ENCODE peak calls at places on chromosome 7, in eight cellular contexts. One of them, this sample, is unnamed.

GRCh38 chr7:155793720-155794119 is 18.5 kb downstream of the SHH start:
- DNase-seq in prostate gland: no peak
- DNase-seq in A549: no peak
- DNase-seq in GM12878: no peak
- DNase-seq in upper lobe of right lung: no peak
- DNase-seq in bronchial epithelial cell: no peak
- DNase-seq in lower lobe of right lung: no peak
- DNase-seq in fibroblast of the aortic adventitia: no peak
- DNase-seq in this sample: no peak

GRCh38 chr7:100483728-100484635 is at the start of gene NYAP1:
- DNase-seq in prostate gland: peak; percentile 67
- DNase-seq in A549: peak; percentile 53
- DNase-seq in GM12878: no peak
- DNase-seq in upper lobe of right lung: no peak
- DNase-seq in bronchial epithelial cell: peak; percentile 30
- DNase-seq in lower lobe of right lung: peak; percentile 62
- DNase-seq in fibroblast of the aortic adventitia: peak; percentile 42
- DNase-seq in this sample: no peak

GRCh38 chr7:101085000-101085948 is at the start of gene TRIM56:
- DNase-seq in prostate gland: peak; percentile 92
- DNase-seq in A549: peak; percentile 84
- DNase-seq in GM12878: peak; percentile 49
- DNase-seq in upper lobe of right lung: peak; percentile 96
- DNase-seq in bronchial epithelial cell: peak; percentile 100
- DNase-seq in lower lobe of right lung: peak; percentile 93
- DNase-seq in fibroblast of the aortic adventitia: peak; percentile 88
- DNase-seq in this sample: peak; percentile 64

GRCh38 chr7:44608916-44609648 is 2.7 kb downstream of the OGDH start:
- DNase-seq in prostate gland: no peak
- DNase-seq in A549: peak; percentile 17
- DNase-seq in GM12878: no peak
- DNase-seq in upper lobe of right lung: no peak
- DNase-seq in bronchial epithelial cell: no peak
- DNase-seq in lower lobe of right lung: no peak
- DNase-seq in fibroblast of the aortic adventitia: peak; percentile 82
- DNase-seq in this sample: no peak

GRCh38 chr7:86939197-86939814 is 120.1 kb downstream of the ELAPOR2 start:
- DNase-seq in prostate gland: peak; percentile 64
- DNase-seq in A549: peak; percentile 72
- DNase-seq in GM12878: peak; percentile 40
- DNase-seq in upper lobe of right lung: no peak
- DNase-seq in bronchial epithelial cell: peak; percentile 85
- DNase-seq in lower lobe of right lung: no peak
- DNase-seq in fibroblast of the aortic adventitia: peak; percentile 80
- DNase-seq in this sample: peak; percentile 54

GRCh38 chr7:30739691-30740090 is 12.2 kb upstream of the INMT start:
- DNase-seq in prostate gland: no peak
- DNase-seq in A549: no peak
- DNase-seq in GM12878: no peak
- DNase-seq in upper lobe of right lung: peak; percentile 53
- DNase-seq in bronchial epithelial cell: no peak
- DNase-seq in lower lobe of right lung: no peak
- DNase-seq in fibroblast of the aortic adventitia: no peak
- DNase-seq in this sample: no peak

GRCh38 chr7:130845581-130846085 is 111.6 kb upstream of the KLF14 start:
- DNase-seq in prostate gland: no peak
- DNase-seq in A549: peak; percentile 79
- DNase-seq in GM12878: no peak
- DNase-seq in upper lobe of right lung: no peak
- DNase-seq in bronchial epithelial cell: peak; percentile 96
- DNase-seq in lower lobe of right lung: no peak
- DNase-seq in fibroblast of the aortic adventitia: peak; percentile 91
- DNase-seq in this sample: no peak

GRCh38 chr7:27182861-27183681 is 2.0 kb downstream of the HOXA11 start:
- DNase-seq in prostate gland: no peak
- DNase-seq in A549: no peak
- DNase-seq in GM12878: no peak
- DNase-seq in upper lobe of right lung: peak; percentile 56
- DNase-seq in bronchial epithelial cell: no peak
- DNase-seq in lower lobe of right lung: peak; percentile 31
- DNase-seq in fibroblast of the aortic adventitia: no peak
- DNase-seq in this sample: no peak

GRCh38 chr7:135320277-135320676 is 86.6 kb downstream of the STRA8 start:
- DNase-seq in prostate gland: peak; percentile 31
- DNase-seq in A549: peak; percentile 44
- DNase-seq in GM12878: no peak
- DNase-seq in upper lobe of right lung: peak; percentile 81
- DNase-seq in bronchial epithelial cell: peak; percentile 82
- DNase-seq in lower lobe of right lung: peak; percentile 63
- DNase-seq in fibroblast of the aortic adventitia: peak; percentile 90
- DNase-seq in this sample: no peak

GRCh38 chr7:34198089-34198686 is 292.8 kb downstream of the BMPER start:
- DNase-seq in prostate gland: peak; percentile 82
- DNase-seq in A549: no peak
- DNase-seq in GM12878: no peak
- DNase-seq in upper lobe of right lung: no peak
- DNase-seq in bronchial epithelial cell: peak; percentile 35
- DNase-seq in lower lobe of right lung: no peak
- DNase-seq in fibroblast of the aortic adventitia: peak; percentile 10
- DNase-seq in this sample: no peak
- H3K4me3 ChIP-seq in prostate gland: no peak overlapping the region
- H3K4me3 ChIP-seq in A549: no peak overlapping the region
- H3K4me3 ChIP-seq in GM12878: no peak overlapping the region
- H3K4me3 ChIP-seq in upper lobe of right lung: no peak overlapping the region
- H3K4me3 ChIP-seq in bronchial epithelial cell: no peak overlapping the region
- H3K4me3 ChIP-seq in lower lobe of right lung: no peak overlapping the region
- H3K4me3 ChIP-seq in fibroblast of the aortic adventitia: no peak overlapping the region
- H3K4me3 ChIP-seq in this sample: no peak overlapping the region

GRCh38 chr7:36205844-36206243 is 52.8 kb downstream of the EEPD1 start:
- DNase-seq in prostate gland: no peak
- DNase-seq in A549: no peak
- DNase-seq in GM12878: no peak
- DNase-seq in upper lobe of right lung: no peak
- DNase-seq in bronchial epithelial cell: no peak
- DNase-seq in lower lobe of right lung: no peak
- DNase-seq in fibroblast of the aortic adventitia: no peak
- DNase-seq in this sample: no peak

GRCh38 chr7:36208997-36209813 is 56.2 kb downstream of the EEPD1 start:
- DNase-seq in prostate gland: no peak
- DNase-seq in A549: peak; percentile 22
- DNase-seq in GM12878: no peak
- DNase-seq in upper lobe of right lung: no peak
- DNase-seq in bronchial epithelial cell: peak; percentile 44
- DNase-seq in lower lobe of right lung: no peak
- DNase-seq in fibroblast of the aortic adventitia: no peak
- DNase-seq in this sample: no peak

GRCh38 chr7:36208406-36208805 is 55.4 kb downstream of the EEPD1 start:
- DNase-seq in prostate gland: no peak
- DNase-seq in A549: no peak
- DNase-seq in GM12878: no peak
- DNase-seq in upper lobe of right lung: no peak
- DNase-seq in bronchial epithelial cell: no peak
- DNase-seq in lower lobe of right lung: no peak
- DNase-seq in fibroblast of the aortic adventitia: no peak
- DNase-seq in this sample: no peak

GRCh38 chr7:36209814-36210183 is 56.7 kb downstream of the EEPD1 start:
- DNase-seq in prostate gland: no peak
- DNase-seq in A549: no peak
- DNase-seq in GM12878: no peak
- DNase-seq in upper lobe of right lung: no peak
- DNase-seq in bronchial epithelial cell: no peak
- DNase-seq in lower lobe of right lung: no peak
- DNase-seq in fibroblast of the aortic adventitia: no peak
- DNase-seq in this sample: no peak

DNA sequence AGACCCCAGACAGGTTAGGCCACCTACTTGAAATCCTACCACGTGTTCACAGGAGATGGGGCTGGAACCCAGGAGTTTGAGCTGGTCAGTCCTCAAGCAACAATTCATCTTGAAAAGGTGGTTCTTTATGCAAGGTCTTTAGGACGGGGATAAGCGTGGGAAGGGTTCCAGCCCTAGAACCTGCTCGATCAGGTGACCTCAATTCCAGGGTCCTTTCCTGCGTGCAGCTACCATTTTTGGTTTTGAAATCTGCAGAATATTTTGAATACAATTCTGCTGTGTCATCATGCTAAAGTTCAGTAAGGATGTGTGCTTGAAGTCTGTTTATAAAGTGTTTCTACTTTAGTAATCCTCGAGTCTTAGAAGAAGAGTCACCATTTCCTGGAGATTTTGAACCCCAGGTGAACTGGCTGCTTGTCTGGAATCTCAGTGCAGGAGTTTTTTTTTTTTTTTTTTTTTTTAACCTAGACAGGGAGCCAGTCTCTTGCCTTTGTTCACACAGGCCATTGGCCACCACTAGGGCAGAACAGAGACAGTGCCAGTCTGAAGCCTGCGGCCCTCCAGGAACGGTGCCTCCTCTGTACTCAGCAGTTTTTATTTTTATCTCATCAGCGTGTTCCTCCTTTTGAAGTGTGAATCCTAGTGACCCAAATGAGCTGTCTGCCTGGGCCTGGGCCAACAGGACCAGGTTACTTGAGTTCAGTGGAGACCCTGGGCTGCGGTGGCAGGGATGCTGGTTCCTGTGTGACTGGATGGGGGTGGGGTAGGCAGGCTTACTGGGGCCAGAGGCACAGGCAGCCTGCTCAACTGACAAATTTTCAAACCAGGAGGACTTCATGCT is 54.6 kb downstream of the EEPD1 start:
- DNase-seq in prostate gland: no peak
- DNase-seq in A549: peak; percentile 90
- DNase-seq in GM12878: no peak
- DNase-seq in upper lobe of right lung: no peak
- DNase-seq in bronchial epithelial cell: peak; percentile 80
- DNase-seq in lower lobe of right lung: peak; percentile 50
- DNase-seq in fibroblast of the aortic adventitia: peak; percentile 26
- DNase-seq in this sample: no peak
- TF ChIP-seq CTCF in prostate gland: peak; percentile 10
- TF ChIP-seq CTCF in A549: no peak
- TF ChIP-seq CTCF in GM12878: no peak
- TF ChIP-seq CTCF in upper lobe of right lung: no peak
- TF ChIP-seq CTCF in bronchial epithelial cell: no peak
- TF ChIP-seq CTCF in lower lobe of right lung: peak; percentile 11
- TF ChIP-seq CTCF in fibroblast of the aortic adventitia: peak; percentile 17
- TF ChIP-seq CTCF in this sample: no peak

GRCh38 chr7:46844486-46844885 is 737.4 kb downstream of the TNS3 start:
- DNase-seq in prostate gland: no peak
- DNase-seq in A549: no peak
- DNase-seq in GM12878: no peak
- DNase-seq in upper lobe of right lung: no peak
- DNase-seq in bronchial epithelial cell: no peak
- DNase-seq in lower lobe of right lung: no peak
- DNase-seq in fibroblast of the aortic adventitia: peak; percentile 54
- DNase-seq in this sample: no peak

GRCh38 chr7:46852795-46853194 is 729.1 kb downstream of the TNS3 start:
- DNase-seq in prostate gland: no peak
- DNase-seq in A549: no peak
- DNase-seq in GM12878: no peak
- DNase-seq in upper lobe of right lung: no peak
- DNase-seq in bronchial epithelial cell: no peak
- DNase-seq in lower lobe of right lung: no peak
- DNase-seq in fibroblast of the aortic adventitia: no peak
- DNase-seq in this sample: no peak

GRCh38 chr7:46850563-46851325 is 731.2 kb downstream of the TNS3 start:
- DNase-seq in prostate gland: no peak
- DNase-seq in A549: no peak
- DNase-seq in GM12878: no peak
- DNase-seq in upper lobe of right lung: no peak
- DNase-seq in bronchial epithelial cell: no peak
- DNase-seq in lower lobe of right lung: no peak
- DNase-seq in fibroblast of the aortic adventitia: no peak
- DNase-seq in this sample: no peak

GRCh38 chr7:46848944-46849343 is 733.0 kb downstream of the TNS3 start:
- DNase-seq in prostate gland: no peak
- DNase-seq in A549: no peak
- DNase-seq in GM12878: no peak
- DNase-seq in upper lobe of right lung: no peak
- DNase-seq in bronchial epithelial cell: no peak
- DNase-seq in lower lobe of right lung: no peak
- DNase-seq in fibroblast of the aortic adventitia: no peak
- DNase-seq in this sample: no peak

DNA sequence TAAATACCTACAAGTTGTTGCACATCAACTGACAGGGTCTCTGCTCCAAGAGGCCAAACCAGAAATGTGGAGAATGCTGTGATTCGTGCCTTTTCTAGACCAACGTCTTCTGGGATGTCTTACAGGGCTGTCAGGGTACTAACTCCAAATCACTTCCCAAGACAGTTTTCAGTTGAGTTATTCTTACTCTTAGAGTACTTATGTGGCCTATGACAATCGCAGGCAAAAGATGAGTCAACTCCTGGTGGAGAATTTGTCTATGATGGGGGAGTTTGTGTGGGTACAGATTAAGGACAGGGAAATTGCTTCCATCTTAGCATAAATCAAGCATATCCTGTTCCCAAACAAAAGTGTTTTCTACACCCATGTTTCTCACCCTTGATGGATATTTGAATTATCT is 734.8 kb downstream of the TNS3 start:
- DNase-seq in prostate gland: no peak
- DNase-seq in A549: no peak
- DNase-seq in GM12878: no peak
- DNase-seq in upper lobe of right lung: no peak
- DNase-seq in bronchial epithelial cell: no peak
- DNase-seq in lower lobe of right lung: no peak
- DNase-seq in fibroblast of the aortic adventitia: no peak
- DNase-seq in this sample: no peak
- H3K4me3 ChIP-seq in prostate gland: no peak overlapping the region
- H3K4me3 ChIP-seq in A549: no peak overlapping the region
- H3K4me3 ChIP-seq in GM12878: no peak overlapping the region
- H3K4me3 ChIP-seq in upper lobe of right lung: no peak overlapping the region
- H3K4me3 ChIP-seq in bronchial epithelial cell: no peak overlapping the region
- H3K4me3 ChIP-seq in lower lobe of right lung: no peak overlapping the region
- H3K4me3 ChIP-seq in fibroblast of the aortic adventitia: no peak overlapping the region
- H3K4me3 ChIP-seq in this sample: no peak overlapping the region

GRCh38 chr7:150715738-150716137 is 675 bp upstream of the GIMAP1 start:
- DNase-seq in prostate gland: no peak
- DNase-seq in A549: no peak
- DNase-seq in GM12878: no peak
- DNase-seq in upper lobe of right lung: no peak
- DNase-seq in bronchial epithelial cell: no peak
- DNase-seq in lower lobe of right lung: no peak
- DNase-seq in fibroblast of the aortic adventitia: no peak
- DNase-seq in this sample: no peak

GRCh38 chr7:150716368-150716767 is at the start of gene GIMAP1:
- DNase-seq in prostate gland: no peak
- DNase-seq in A549: no peak
- DNase-seq in GM12878: no peak
- DNase-seq in upper lobe of right lung: no peak
- DNase-seq in bronchial epithelial cell: no peak
- DNase-seq in lower lobe of right lung: no peak
- DNase-seq in fibroblast of the aortic adventitia: no peak
- DNase-seq in this sample: peak; percentile 44

GRCh38 chr7:150717821-150718420 is 1.5 kb downstream of the GIMAP1 start:
- DNase-seq in prostate gland: no peak
- DNase-seq in A549: no peak
- DNase-seq in GM12878: no peak
- DNase-seq in upper lobe of right lung: no peak
- DNase-seq in bronchial epithelial cell: no peak
- DNase-seq in lower lobe of right lung: no peak
- DNase-seq in fibroblast of the aortic adventitia: no peak
- DNase-seq in this sample: no peak

GRCh38 chr7:150716939-150717338 is 526 bp downstream of the GIMAP1 start:
- DNase-seq in prostate gland: no peak
- DNase-seq in A549: no peak
- DNase-seq in GM12878: no peak
- DNase-seq in upper lobe of right lung: no peak
- DNase-seq in bronchial epithelial cell: no peak
- DNase-seq in lower lobe of right lung: no peak
- DNase-seq in fibroblast of the aortic adventitia: no peak
- DNase-seq in this sample: no peak

GRCh38 chr7:150715293-150715692 is 1.1 kb upstream of the GIMAP1 start:
- DNase-seq in prostate gland: no peak
- DNase-seq in A549: no peak
- DNase-seq in GM12878: no peak
- DNase-seq in upper lobe of right lung: no peak
- DNase-seq in bronchial epithelial cell: no peak
- DNase-seq in lower lobe of right lung: no peak
- DNase-seq in fibroblast of the aortic adventitia: no peak
- DNase-seq in this sample: no peak
- TF ChIP-seq CTCF in prostate gland: no peak
- TF ChIP-seq CTCF in A549: no peak
- TF ChIP-seq CTCF in GM12878: peak; percentile 13
- TF ChIP-seq CTCF in upper lobe of right lung: no peak
- TF ChIP-seq CTCF in bronchial epithelial cell: no peak
- TF ChIP-seq CTCF in lower lobe of right lung: no peak
- TF ChIP-seq CTCF in fibroblast of the aortic adventitia: no peak
- TF ChIP-seq CTCF in this sample: no peak

This sample was measured in GM12864.